ENCODE peak calls at places on chromosomes 3 and 15, in ten cellular contexts. One of them, this sample, is unnamed.

GRCh38 chr15:63990449-63990848 is 55.8 kb downstream of the DAPK2 start:
- DNase-seq in dorsolateral prefrontal cortex: no peak
- DNase-seq in esophagus squamous epithelium: no peak
- DNase-seq in Peyer's patch: no peak
- DNase-seq in spleen: peak
- DNase-seq in stomach: no peak
- DNase-seq in CD4-positive, alpha-beta T cell: no peak
- DNase-seq in HL-60: peak
- DNase-seq in IMR-90: no peak
- DNase-seq in aorta: no peak
- DNase-seq in this sample: no peak

GRCh38 chr3:170741756-170742530 is 128.1 kb downstream of the RPL22L1 start:
- DNase-seq in dorsolateral prefrontal cortex: no peak
- DNase-seq in esophagus squamous epithelium: no peak
- DNase-seq in Peyer's patch: no peak
- DNase-seq in spleen: no peak
- DNase-seq in stomach: no peak
- DNase-seq in CD4-positive, alpha-beta T cell: no peak
- DNase-seq in HL-60: no peak
- DNase-seq in IMR-90: no peak
- DNase-seq in aorta: no peak
- DNase-seq in this sample: no peak

GRCh38 chr15:67838789-67839332 is 984 bp downstream of the RNU6-1 start:
- DNase-seq in dorsolateral prefrontal cortex: peak
- DNase-seq in esophagus squamous epithelium: no peak
- DNase-seq in Peyer's patch: peak
- DNase-seq in spleen: peak
- DNase-seq in stomach: peak
- DNase-seq in CD4-positive, alpha-beta T cell: no peak
- DNase-seq in HL-60: peak
- DNase-seq in IMR-90: no peak
- DNase-seq in aorta: peak
- DNase-seq in this sample: peak

GRCh38 chr3:170391108-170391507 is 27.6 kb upstream of the CLDN11 start:
- DNase-seq in dorsolateral prefrontal cortex: no peak
- DNase-seq in esophagus squamous epithelium: no peak
- DNase-seq in Peyer's patch: no peak
- DNase-seq in spleen: no peak
- DNase-seq in stomach: no peak
- DNase-seq in CD4-positive, alpha-beta T cell: no peak
- DNase-seq in HL-60: no peak
- DNase-seq in IMR-90: no peak
- DNase-seq in aorta: no peak
- DNase-seq in this sample: no peak

GRCh38 chr15:32893412-32893811 is 175.6 kb downstream of the GREM1 start:
- DNase-seq in dorsolateral prefrontal cortex: no peak
- DNase-seq in esophagus squamous epithelium: no peak
- DNase-seq in Peyer's patch: no peak
- DNase-seq in spleen: no peak
- DNase-seq in stomach: no peak
- DNase-seq in CD4-positive, alpha-beta T cell: no peak
- DNase-seq in HL-60: no peak
- DNase-seq in IMR-90: no peak
- DNase-seq in aorta: no peak
- DNase-seq in this sample: no peak

GRCh38 chr3:12158387-12159226 is at the start of gene TIMP4:
- DNase-seq in dorsolateral prefrontal cortex: no peak
- DNase-seq in esophagus squamous epithelium: no peak
- DNase-seq in Peyer's patch: no peak
- DNase-seq in spleen: peak
- DNase-seq in stomach: peak
- DNase-seq in CD4-positive, alpha-beta T cell: no peak
- DNase-seq in HL-60: no peak
- DNase-seq in IMR-90: peak
- DNase-seq in aorta: peak
- DNase-seq in this sample: no peak

GRCh38 chr3:115239717-115240116 is 92.6 kb upstream of the ZBTB20 start:
- DNase-seq in dorsolateral prefrontal cortex: peak
- DNase-seq in esophagus squamous epithelium: no peak
- DNase-seq in Peyer's patch: no peak
- DNase-seq in spleen: no peak
- DNase-seq in stomach: no peak
- DNase-seq in CD4-positive, alpha-beta T cell: no peak
- DNase-seq in HL-60: no peak
- DNase-seq in IMR-90: peak
- DNase-seq in aorta: peak
- DNase-seq in this sample: peak

GRCh38 chr15:36371509-36371908 is 207.9 kb upstream of the CDIN1 start:
- DNase-seq in dorsolateral prefrontal cortex: no peak
- DNase-seq in esophagus squamous epithelium: no peak
- DNase-seq in Peyer's patch: no peak
- DNase-seq in spleen: no peak
- DNase-seq in stomach: no peak
- DNase-seq in CD4-positive, alpha-beta T cell: no peak
- DNase-seq in HL-60: no peak
- DNase-seq in IMR-90: peak
- DNase-seq in aorta: no peak
- DNase-seq in this sample: no peak

GRCh38 chr3:183464480-183464879 is 36.1 kb upstream of the MCF2L2 start:
- DNase-seq in dorsolateral prefrontal cortex: no peak
- DNase-seq in esophagus squamous epithelium: no peak
- DNase-seq in Peyer's patch: no peak
- DNase-seq in spleen: no peak
- DNase-seq in stomach: no peak
- DNase-seq in CD4-positive, alpha-beta T cell: no peak
- DNase-seq in HL-60: no peak
- DNase-seq in IMR-90: no peak
- DNase-seq in aorta: no peak
- DNase-seq in this sample: no peak

GRCh38 chr3:138092023-138092422 is 23.4 kb downstream of the DZIP1L start:
- DNase-seq in dorsolateral prefrontal cortex: no peak
- DNase-seq in esophagus squamous epithelium: no peak
- DNase-seq in Peyer's patch: no peak
- DNase-seq in spleen: no peak
- DNase-seq in stomach: no peak
- DNase-seq in CD4-positive, alpha-beta T cell: no peak
- DNase-seq in HL-60: no peak
- DNase-seq in IMR-90: peak
- DNase-seq in aorta: no peak
- DNase-seq in this sample: no peak

GRCh38 chr3:29307229-29307796 is 26.4 kb downstream of the RBMS3 start:
- DNase-seq in dorsolateral prefrontal cortex: no peak
- DNase-seq in esophagus squamous epithelium: no peak
- DNase-seq in Peyer's patch: no peak
- DNase-seq in spleen: no peak
- DNase-seq in stomach: no peak
- DNase-seq in CD4-positive, alpha-beta T cell: no peak
- DNase-seq in HL-60: no peak
- DNase-seq in IMR-90: peak
- DNase-seq in aorta: no peak
- DNase-seq in this sample: no peak

GRCh38 chr3:119352235-119352634 is 58.1 kb downstream of the ARHGAP31 start:
- DNase-seq in dorsolateral prefrontal cortex: no peak
- DNase-seq in esophagus squamous epithelium: no peak
- DNase-seq in Peyer's patch: no peak
- DNase-seq in spleen: no peak
- DNase-seq in stomach: no peak
- DNase-seq in CD4-positive, alpha-beta T cell: peak
- DNase-seq in HL-60: peak
- DNase-seq in IMR-90: peak
- DNase-seq in aorta: no peak
- DNase-seq in this sample: no peak

GRCh38 chr3:186208328-186208989 is 99.6 kb upstream of the ETV5 start:
- DNase-seq in dorsolateral prefrontal cortex: no peak
- DNase-seq in esophagus squamous epithelium: no peak
- DNase-seq in Peyer's patch: no peak
- DNase-seq in spleen: no peak
- DNase-seq in stomach: no peak
- DNase-seq in CD4-positive, alpha-beta T cell: no peak
- DNase-seq in HL-60: peak
- DNase-seq in IMR-90: no peak
- DNase-seq in aorta: no peak
- DNase-seq in this sample: no peak

GRCh38 chr3:186212611-186213010 is 103.7 kb upstream of the ETV5 start:
- DNase-seq in dorsolateral prefrontal cortex: no peak
- DNase-seq in esophagus squamous epithelium: no peak
- DNase-seq in Peyer's patch: no peak
- DNase-seq in spleen: no peak
- DNase-seq in stomach: no peak
- DNase-seq in CD4-positive, alpha-beta T cell: no peak
- DNase-seq in HL-60: no peak
- DNase-seq in IMR-90: no peak
- DNase-seq in aorta: no peak
- DNase-seq in this sample: no peak

GRCh38 chr3:186211101-186211500 is 102.2 kb upstream of the ETV5 start:
- DNase-seq in dorsolateral prefrontal cortex: no peak
- DNase-seq in esophagus squamous epithelium: no peak
- DNase-seq in Peyer's patch: no peak
- DNase-seq in spleen: no peak
- DNase-seq in stomach: no peak
- DNase-seq in CD4-positive, alpha-beta T cell: no peak
- DNase-seq in HL-60: no peak
- DNase-seq in IMR-90: no peak
- DNase-seq in aorta: no peak
- DNase-seq in this sample: no peak

GRCh38 chr3:186209810-186210752 is 101.2 kb upstream of the ETV5 start:
- DNase-seq in dorsolateral prefrontal cortex: peak
- DNase-seq in esophagus squamous epithelium: no peak
- DNase-seq in Peyer's patch: no peak
- DNase-seq in spleen: no peak
- DNase-seq in stomach: peak
- DNase-seq in CD4-positive, alpha-beta T cell: no peak
- DNase-seq in HL-60: peak
- DNase-seq in IMR-90: peak
- DNase-seq in aorta: no peak
- DNase-seq in this sample: peak

DNA sequence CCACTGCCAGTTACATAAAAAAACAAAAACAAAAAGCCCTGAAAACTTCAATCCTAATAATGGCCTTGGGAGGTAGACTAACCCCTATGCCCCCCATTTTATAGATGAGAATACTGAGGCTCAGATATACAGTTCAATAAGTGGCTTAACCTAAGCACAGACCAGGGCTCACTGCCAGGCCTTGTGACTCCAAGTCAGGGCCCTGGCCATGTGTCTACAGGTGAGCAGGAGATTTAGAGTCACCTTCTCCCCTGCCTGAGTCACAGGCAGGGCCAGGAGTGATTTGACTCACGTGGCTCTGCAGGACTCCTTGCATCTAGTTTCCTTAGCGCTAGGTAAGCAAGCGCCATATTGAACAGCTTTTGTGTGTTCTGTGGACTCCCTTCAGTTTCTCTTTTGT is 98.6 kb upstream of the ETV5 start:
- DNase-seq in dorsolateral prefrontal cortex: no peak
- DNase-seq in esophagus squamous epithelium: no peak
- DNase-seq in Peyer's patch: no peak
- DNase-seq in spleen: no peak
- DNase-seq in stomach: no peak
- DNase-seq in CD4-positive, alpha-beta T cell: no peak
- DNase-seq in HL-60: no peak
- DNase-seq in IMR-90: no peak
- DNase-seq in aorta: no peak
- DNase-seq in this sample: no peak
- H3K27ac ChIP-seq in dorsolateral prefrontal cortex: peak
- H3K27ac ChIP-seq in esophagus squamous epithelium: no peak
- H3K27ac ChIP-seq in Peyer's patch: no peak
- H3K27ac ChIP-seq in spleen: no peak
- H3K27ac ChIP-seq in stomach: no peak
- H3K27ac ChIP-seq in CD4-positive, alpha-beta T cell: no peak
- H3K27ac ChIP-seq in HL-60: no peak
- H3K27ac ChIP-seq in IMR-90: no peak
- H3K27ac ChIP-seq in aorta: no peak
- H3K27ac ChIP-seq in this sample: no peak

GRCh38 chr3:71484047-71484446 is 99.5 kb downstream of the FOXP1 start:
- DNase-seq in dorsolateral prefrontal cortex: no peak
- DNase-seq in esophagus squamous epithelium: no peak
- DNase-seq in Peyer's patch: no peak
- DNase-seq in spleen: no peak
- DNase-seq in stomach: no peak
- DNase-seq in CD4-positive, alpha-beta T cell: no peak
- DNase-seq in HL-60: no peak
- DNase-seq in IMR-90: no peak
- DNase-seq in aorta: no peak
- DNase-seq in this sample: no peak
- H3K27ac ChIP-seq in dorsolateral prefrontal cortex: no peak
- H3K27ac ChIP-seq in esophagus squamous epithelium: no peak
- H3K27ac ChIP-seq in Peyer's patch: no peak
- H3K27ac ChIP-seq in spleen: no peak
- H3K27ac ChIP-seq in stomach: no peak
- H3K27ac ChIP-seq in CD4-positive, alpha-beta T cell: peak
- H3K27ac ChIP-seq in HL-60: no peak
- H3K27ac ChIP-seq in IMR-90: no peak
- H3K27ac ChIP-seq in aorta: no peak
- H3K27ac ChIP-seq in this sample: no peak

GRCh38 chr3:50249459-50249858 is 13.5 kb downstream of the GNAI2 start:
- DNase-seq in dorsolateral prefrontal cortex: no peak
- DNase-seq in esophagus squamous epithelium: no peak
- DNase-seq in Peyer's patch: no peak
- DNase-seq in spleen: no peak
- DNase-seq in stomach: no peak
- DNase-seq in CD4-positive, alpha-beta T cell: no peak
- DNase-seq in HL-60: no peak
- DNase-seq in IMR-90: no peak
- DNase-seq in aorta: no peak
- DNase-seq in this sample: no peak
- H3K27ac ChIP-seq in dorsolateral prefrontal cortex: no peak
- H3K27ac ChIP-seq in esophagus squamous epithelium: peak
- H3K27ac ChIP-seq in Peyer's patch: no peak
- H3K27ac ChIP-seq in spleen: peak
- H3K27ac ChIP-seq in stomach: peak
- H3K27ac ChIP-seq in CD4-positive, alpha-beta T cell: peak
- H3K27ac ChIP-seq in HL-60: no peak
- H3K27ac ChIP-seq in IMR-90: peak
- H3K27ac ChIP-seq in aorta: no peak
- H3K27ac ChIP-seq in this sample: peak

DNA sequence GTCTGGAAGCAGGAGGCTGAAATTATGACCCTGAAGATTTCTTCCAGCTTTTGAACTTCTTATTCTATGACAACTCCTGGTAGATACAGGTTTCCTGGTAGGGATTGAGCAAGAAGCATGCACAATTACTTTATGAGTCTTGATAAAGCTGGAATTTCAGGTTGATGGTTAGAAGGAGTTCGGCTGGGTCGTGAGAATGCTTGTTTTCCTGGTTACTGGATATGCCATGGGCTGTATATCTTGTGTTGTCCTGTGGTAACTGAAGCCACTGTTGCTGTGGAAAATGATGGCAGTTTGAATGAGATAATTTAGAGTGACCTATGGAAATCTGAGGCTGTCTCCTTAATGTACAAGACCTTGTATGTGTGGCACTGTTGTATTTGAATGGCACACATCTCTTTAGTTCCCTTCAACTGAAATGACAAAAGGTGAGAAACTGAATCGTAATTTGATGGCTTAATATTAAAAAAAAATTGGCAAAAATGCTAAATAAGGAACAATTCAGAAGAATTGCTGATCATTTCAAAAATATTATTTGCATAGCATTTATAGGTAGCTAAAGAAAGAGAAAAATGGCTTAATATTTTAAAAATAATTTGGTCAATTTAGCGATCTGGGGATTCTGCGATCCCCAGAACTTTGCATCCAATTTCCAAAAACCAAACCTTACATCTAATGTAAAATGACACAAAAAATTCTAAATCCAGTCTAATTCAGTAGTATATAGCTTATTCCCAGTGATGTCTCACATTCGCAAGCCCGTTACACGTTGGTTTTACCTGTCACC is 1.1 kb upstream of the UBE2E1 start:
- DNase-seq in dorsolateral prefrontal cortex: no peak
- DNase-seq in esophagus squamous epithelium: no peak
- DNase-seq in Peyer's patch: no peak
- DNase-seq in spleen: no peak
- DNase-seq in stomach: no peak
- DNase-seq in CD4-positive, alpha-beta T cell: no peak
- DNase-seq in HL-60: no peak
- DNase-seq in IMR-90: no peak
- DNase-seq in aorta: no peak
- DNase-seq in this sample: no peak
- H3K27ac ChIP-seq in dorsolateral prefrontal cortex: no peak
- H3K27ac ChIP-seq in esophagus squamous epithelium: no peak
- H3K27ac ChIP-seq in Peyer's patch: no peak
- H3K27ac ChIP-seq in spleen: no peak
- H3K27ac ChIP-seq in stomach: no peak
- H3K27ac ChIP-seq in CD4-positive, alpha-beta T cell: no peak
- H3K27ac ChIP-seq in HL-60: no peak
- H3K27ac ChIP-seq in IMR-90: no peak
- H3K27ac ChIP-seq in aorta: no peak
- H3K27ac ChIP-seq in this sample: no peak